ENCODE peak calls at places on chromosomes 13 and 19, in five cellular contexts. J is stimulated activated CD4-positive, alpha-beta T cell treated with anti-CD3 and anti-CD28 coated beads, Interleukin-12 subunit alpha, Interleukin-12 subunit beta, amount 100 ng/mL, for 48 hours; V is substantia nigra; X is ovary; Q is CD4-positive, alpha-beta T cell. Z is an unnamed sample.

GRCh38 chr13:109145631-109146030 is 516.2 kb downstream of the MYO16 start:
- DNase-seq in V (no peak), Q (no peak), J (no peak), X (no peak), Z (no peak)

GRCh38 chr13:23696610-23697009 is 126.4 kb downstream of the TNFRSF19 start:
- DNase-seq in V (no peak), Q (no peak), X (no peak), J (no peak), Z (no peak)

GRCh38 chr13:46211116-46211515 is 612 bp upstream of the LRRC63 start:
- DNase-seq in V (no peak), Q (peak; percentile 70), J (peak; percentile 5), X (no peak), Z (no peak)

GRCh38 chr13:70884196-70884595 is 775.9 kb upstream of the KLHL1 start:
- DNase-seq in J (no peak), V (no peak), Q (no peak), X (no peak), Z (no peak)

GRCh38 chr13:75425216-75426009 is 56.6 kb downstream of the TBC1D4 start:
- DNase-seq in J (no peak), V (no peak), X (no peak), Q (no peak), Z (no peak)

GRCh38 chr19:47405197-47405550 is 14.2 kb downstream of the MEIS3 start:
- DNase-seq in Q (no peak), J (no peak), V (no peak), X (no peak), Z (no peak)

GRCh38 chr13:95188128-95188527 is 113.1 kb downstream of the ABCC4 start:
- DNase-seq in V (no peak), Q (no peak), J (no peak), X (no peak), Z (no peak)

GRCh38 chr13:50393641-50394040 is 378.4 kb downstream of the KCNRG start:
- DNase-seq in V (no peak), J (no peak), X (no peak), Q (no peak), Z (no peak)

GRCh38 chr19:13027557-13027956 is 32.3 kb downstream of the NFIX start:
- DNase-seq in J (no peak), Q (no peak), V (no peak), X (no peak), Z (no peak)

GRCh38 chr13:90732049-90732448 is 615.4 kb upstream of the MIR17HG start:
- DNase-seq in V (no peak), J (no peak), Q (no peak), X (no peak), Z (no peak)

GRCh38 chr13:42532561-42533335 is 41.2 kb upstream of the TNFSF11 start:
- DNase-seq in J (no peak), Q (no peak), X (no peak), V (no peak), Z (no peak)

GRCh38 chr13:103044054-103044453 is 22.2 kb downstream of the SLC10A2 start:
- DNase-seq in J (no peak), Q (no peak), V (no peak), X (no peak), Z (no peak)

GRCh38 chr13:106569233-106570095 is 1.5 kb upstream of the ARGLU1 start:
- DNase-seq in X (no peak), Q (no peak), V (no peak), J (no peak), Z (no peak)

GRCh38 chr19:33671211-33671610 is 49.5 kb downstream of the CHST8 start:
- DNase-seq in J (no peak), V (no peak), X (no peak), Q (no peak), Z (no peak)

GRCh38 chr13:30164141-30164540 is 143.2 kb downstream of the KATNAL1 start:
- DNase-seq in J (no peak), Q (no peak), V (no peak), X (no peak), Z (no peak)

GRCh38 chr13:67134322-67135129 is 95.6 kb downstream of the PCDH9 start:
- DNase-seq in V (no peak), J (no peak), Q (no peak), X (no peak), Z (no peak)

GRCh38 chr13:109700176-109700575 is 86.2 kb downstream of the IRS2 start:
- DNase-seq in V (peak; percentile 38), J (no peak), X (peak; percentile 38), Q (no peak), Z (peak; percentile 78)

GRCh38 chr13:110676511-110677204 is 29.3 kb downstream of the CARS2 start:
- DNase-seq in X (no peak), V (no peak), J (peak; percentile 8), Q (peak; percentile 24), Z (no peak)

GRCh38 chr13:95564091-95564490 is 11.6 kb downstream of the CLDN10 start:
- DNase-seq in Q (no peak), J (no peak), X (no peak), V (no peak), Z (no peak)

GRCh38 chr13:90105276-90105675 is 1242.2 kb upstream of the MIR17HG start:
- DNase-seq in J (no peak), X (no peak), Q (no peak), V (no peak), Z (no peak)

GRCh38 chr19:33796164-33797100 is at the start of gene KCTD15:
- DNase-seq in V (no peak), J (peak; percentile 35), X (peak; percentile 73), Q (no peak), Z (no peak)

GRCh38 chr13:87498681-87499080 is 172.5 kb upstream of the SLITRK5 start:
- DNase-seq in X (no peak), V (no peak), J (no peak), Q (no peak), Z (no peak)

GRCh38 chr19:49560358-49560900 is 19.9 kb downstream of the NOSIP start:
- DNase-seq in X (no peak), V (peak; percentile 23), Q (peak; percentile 51), J (no peak), Z (no peak)